ENCODE peak calls at places on chromosomes 1 and 21, in four cellular contexts. One of them, this sample, is unnamed.

GRCh38 chr1:59163268-59164092 is 133.4 kb upstream of the FGGY start:
- DNase-seq in ovary: no peak
- DNase-seq in transverse colon: no peak
- DNase-seq in GM12864: no peak
- DNase-seq in this sample: no peak

GRCh38 chr1:101929343-101929742 is 67.4 kb downstream of the OLFM3 start:
- DNase-seq in GM12864: no peak
- DNase-seq in ovary: no peak
- DNase-seq in transverse colon: no peak
- DNase-seq in this sample: no peak

GRCh38 chr1:67393240-67393639 is 37.0 kb downstream of the SERBP1 start:
- DNase-seq in ovary: no peak
- DNase-seq in GM12864: no peak
- DNase-seq in transverse colon: peak
- DNase-seq in this sample: no peak

GRCh38 chr1:63777286-63777685 is 3.5 kb downstream of the ROR1 start:
- DNase-seq in ovary: no peak
- DNase-seq in transverse colon: no peak
- DNase-seq in GM12864: no peak
- DNase-seq in this sample: no peak

GRCh38 chr1:154849645-154850131 is 20.4 kb downstream of the KCNN3 start:
- DNase-seq in transverse colon: no peak
- DNase-seq in GM12864: no peak
- DNase-seq in ovary: no peak
- DNase-seq in this sample: no peak

GRCh38 chr1:112905420-112906154 is 50.4 kb downstream of the SLC16A1 start:
- DNase-seq in transverse colon: peak
- DNase-seq in GM12864: no peak
- DNase-seq in ovary: no peak
- DNase-seq in this sample: no peak

GRCh38 chr21:27480841-27481261 is 514.0 kb upstream of the ADAMTS5 start:
- DNase-seq in ovary: no peak
- DNase-seq in GM12864: no peak
- DNase-seq in transverse colon: no peak
- DNase-seq in this sample: no peak

GRCh38 chr1:152741656-152742055 is 16.2 kb upstream of the KPRP start:
- DNase-seq in ovary: no peak
- DNase-seq in GM12864: no peak
- DNase-seq in transverse colon: no peak
- DNase-seq in this sample: no peak

GRCh38 chr1:107899655-107900054 is 65.3 kb downstream of the VAV3 start:
- DNase-seq in transverse colon: no peak
- DNase-seq in GM12864: no peak
- DNase-seq in ovary: no peak
- DNase-seq in this sample: no peak

GRCh38 chr21:26977741-26978140 is 10.9 kb upstream of the ADAMTS5 start:
- DNase-seq in transverse colon: no peak
- DNase-seq in ovary: no peak
- DNase-seq in GM12864: no peak
- DNase-seq in this sample: no peak

GRCh38 chr1:199226163-199226562 is 587.3 kb downstream of the PTPRC start:
- DNase-seq in transverse colon: no peak
- DNase-seq in ovary: no peak
- DNase-seq in GM12864: peak
- DNase-seq in this sample: no peak

GRCh38 chr1:100622037-100622436 is 84.1 kb downstream of the GPR88 start:
- DNase-seq in transverse colon: no peak
- DNase-seq in GM12864: no peak
- DNase-seq in ovary: peak
- DNase-seq in this sample: no peak

GRCh38 chr1:232983817-232984567 is 33.6 kb downstream of the NTPCR start:
- DNase-seq in GM12864: no peak
- DNase-seq in ovary: no peak
- DNase-seq in transverse colon: no peak
- DNase-seq in this sample: no peak

GRCh38 chr1:159091547-159092397 is 15.2 kb upstream of the AIM2 start:
- DNase-seq in GM12864: no peak
- DNase-seq in ovary: no peak
- DNase-seq in transverse colon: no peak
- DNase-seq in this sample: no peak

GRCh38 chr1:173478099-173478555 is 992 bp downstream of the PRDX6 start:
- DNase-seq in GM12864: no peak
- DNase-seq in ovary: peak
- DNase-seq in transverse colon: peak
- DNase-seq in this sample: no peak

GRCh38 chr1:30523055-30524020 is 200.0 kb downstream of the MATN1 start:
- DNase-seq in transverse colon: no peak
- DNase-seq in GM12864: no peak
- DNase-seq in ovary: no peak
- DNase-seq in this sample: peak

GRCh38 chr1:227952374-227953021 is 4.8 kb upstream of the WNT9A start:
- DNase-seq in GM12864: no peak
- DNase-seq in ovary: no peak
- DNase-seq in transverse colon: no peak
- DNase-seq in this sample: no peak

GRCh38 chr1:248782311-248782887 is 26.8 kb upstream of the LYPD8 start:
- DNase-seq in GM12864: no peak
- DNase-seq in transverse colon: no peak
- DNase-seq in ovary: no peak
- DNase-seq in this sample: no peak

GRCh38 chr1:200243042-200243437 is 166.8 kb downstream of the ZNF281 start:
- DNase-seq in ovary: no peak
- DNase-seq in GM12864: no peak
- DNase-seq in transverse colon: no peak
- DNase-seq in this sample: no peak

GRCh38 chr1:225343618-225344017 is 84.2 kb downstream of the LBR start:
- DNase-seq in GM12864: no peak
- DNase-seq in ovary: no peak
- DNase-seq in transverse colon: no peak
- DNase-seq in this sample: no peak

GRCh38 chr1:225347123-225347683 is 80.6 kb downstream of the LBR start:
- DNase-seq in transverse colon: no peak
- DNase-seq in ovary: no peak
- DNase-seq in GM12864: no peak
- DNase-seq in this sample: no peak

GRCh38 chr1:225348400-225348799 is 79.4 kb downstream of the LBR start:
- DNase-seq in transverse colon: no peak
- DNase-seq in ovary: no peak
- DNase-seq in GM12864: no peak
- DNase-seq in this sample: no peak

GRCh38 chr1:225341642-225342041 is 86.2 kb downstream of the LBR start:
- DNase-seq in ovary: no peak
- DNase-seq in GM12864: no peak
- DNase-seq in transverse colon: no peak
- DNase-seq in this sample: no peak

DNA sequence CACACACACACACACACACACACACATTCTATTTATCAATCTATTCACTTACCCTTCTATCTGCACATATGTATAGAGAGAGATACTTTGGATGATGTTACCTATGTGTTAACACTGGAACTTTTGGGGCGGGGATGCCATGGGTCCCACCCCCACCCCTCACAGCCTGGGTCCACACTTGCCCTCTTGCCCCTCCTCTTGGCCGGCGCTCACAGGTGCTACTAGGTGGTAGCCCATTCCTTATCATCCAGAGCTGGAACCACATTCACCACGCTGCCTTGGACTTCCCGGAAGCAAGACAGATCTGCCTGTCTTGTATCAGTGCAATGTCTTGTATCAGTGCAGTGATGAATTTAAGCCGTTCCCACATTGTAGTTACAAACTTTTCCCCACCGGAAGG is 85.1 kb downstream of the LBR start:
- DNase-seq in transverse colon: no peak
- DNase-seq in GM12864: no peak
- DNase-seq in ovary: no peak
- DNase-seq in this sample: no peak
- TF ChIP-seq CTCF in transverse colon: no peak
- TF ChIP-seq CTCF in GM12864: no peak
- TF ChIP-seq CTCF in ovary: no peak
- TF ChIP-seq CTCF in this sample: no peak

GRCh38 chr1:18217398-18218043 is 109.9 kb downstream of the IGSF21 start:
- DNase-seq in transverse colon: peak
- DNase-seq in ovary: no peak
- DNase-seq in GM12864: peak
- DNase-seq in this sample: no peak
- TF ChIP-seq CTCF in transverse colon: peak
- TF ChIP-seq CTCF in ovary: no peak
- TF ChIP-seq CTCF in GM12864: peak
- TF ChIP-seq CTCF in this sample: peak

DNA sequence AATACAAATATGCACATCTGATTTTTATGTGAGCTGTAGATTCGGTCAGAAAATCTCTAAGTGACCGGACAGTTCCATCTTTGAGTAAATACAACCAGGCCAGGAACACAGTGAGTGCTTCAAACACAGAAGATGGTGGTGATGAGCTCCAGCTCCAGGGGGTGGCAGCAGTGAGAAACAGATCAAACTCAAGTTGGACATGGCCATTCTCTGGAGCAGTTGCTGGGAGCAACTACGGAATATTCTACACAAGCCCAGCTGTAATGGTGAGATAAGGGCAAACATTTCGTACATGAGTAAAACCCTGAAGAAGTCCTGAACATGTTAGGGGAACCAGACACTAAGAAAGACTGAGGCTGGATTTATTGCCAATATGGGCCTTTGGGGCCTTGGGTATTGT is 100.7 kb downstream of the BARHL2 start:
- DNase-seq in transverse colon: no peak
- DNase-seq in ovary: no peak
- DNase-seq in GM12864: no peak
- DNase-seq in this sample: no peak
- TF ChIP-seq CTCF in transverse colon: peak
- TF ChIP-seq CTCF in ovary: no peak
- TF ChIP-seq CTCF in GM12864: peak
- TF ChIP-seq CTCF in this sample: peak

GRCh38 chr1:32733573-32734321 is 31.2 kb upstream of the SYNC start:
- DNase-seq in transverse colon: no peak
- DNase-seq in ovary: no peak
- DNase-seq in GM12864: no peak
- DNase-seq in this sample: no peak
- TF ChIP-seq CTCF in transverse colon: no peak
- TF ChIP-seq CTCF in ovary: no peak
- TF ChIP-seq CTCF in GM12864: no peak
- TF ChIP-seq CTCF in this sample: no peak

GRCh38 chr1:40507973-40508372 is 594 bp upstream of the EXO5 start:
- DNase-seq in GM12864: no peak
- DNase-seq in transverse colon: no peak
- DNase-seq in ovary: no peak
- DNase-seq in this sample: no peak

DNA sequence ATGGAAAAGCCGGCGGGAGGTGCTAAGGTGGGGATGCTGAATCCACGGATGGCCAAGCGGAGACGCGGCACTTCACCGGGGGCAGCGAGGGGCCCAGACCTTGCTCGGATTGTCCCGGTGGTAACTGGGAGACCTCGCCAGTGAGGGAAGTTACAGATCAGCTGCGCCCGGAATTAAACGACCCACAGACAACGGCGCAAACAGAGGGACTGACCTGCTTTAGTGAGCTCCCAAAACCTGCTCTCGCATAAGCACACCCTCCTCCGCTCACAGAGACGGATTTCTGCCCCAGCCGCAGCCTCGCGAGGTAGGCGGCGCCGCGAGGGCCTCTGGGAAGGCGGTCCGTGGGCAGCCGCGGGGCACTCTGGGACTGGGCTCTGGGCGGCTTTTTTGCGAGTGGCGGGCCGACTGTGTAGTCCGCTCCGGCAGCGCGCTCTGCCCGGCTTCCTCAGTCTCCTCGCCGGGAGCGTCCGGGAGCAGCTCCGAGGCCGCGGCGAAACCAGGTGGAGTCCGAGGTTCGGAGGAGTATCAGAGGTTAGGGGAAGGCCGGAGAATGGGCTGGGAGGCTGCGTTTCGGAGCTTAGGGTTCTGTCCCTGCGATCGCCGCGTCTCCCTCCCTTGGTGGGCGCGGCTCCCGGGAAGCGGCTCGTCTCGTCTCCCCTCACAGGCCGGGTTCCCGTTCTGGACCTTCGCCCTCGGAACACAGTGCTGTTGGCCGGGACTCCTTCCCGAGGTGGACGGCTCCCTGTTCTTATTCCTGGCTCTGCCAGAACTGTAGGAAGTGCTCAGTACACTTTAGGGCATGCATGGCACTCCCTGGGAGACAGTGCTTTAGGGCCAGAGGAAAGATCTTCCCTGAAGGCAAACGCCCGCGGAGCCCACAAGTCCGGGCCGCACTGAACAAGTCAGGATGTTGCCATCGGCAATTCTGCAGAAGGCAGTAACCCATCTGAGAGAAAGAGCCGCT is at the start of gene EXO5:
- DNase-seq in GM12864: peak
- DNase-seq in transverse colon: peak
- DNase-seq in ovary: peak
- DNase-seq in this sample: peak
- TF ChIP-seq CTCF in GM12864: no peak
- TF ChIP-seq CTCF in transverse colon: no peak
- TF ChIP-seq CTCF in ovary: no peak
- TF ChIP-seq CTCF in this sample: peak

GRCh38 chr1:91700332-91700731 is 185.6 kb downstream of the TGFBR3 start:
- DNase-seq in GM12864: no peak
- DNase-seq in ovary: no peak
- DNase-seq in transverse colon: no peak
- DNase-seq in this sample: no peak
- TF ChIP-seq CTCF in GM12864: no peak
- TF ChIP-seq CTCF in ovary: peak
- TF ChIP-seq CTCF in transverse colon: no peak
- TF ChIP-seq CTCF in this sample: peak